ENCODE peak calls at places on chromosomes 2 and 18, in eight cellular contexts. U is CD8-positive, alpha-beta memory T cell; R is right atrium auricular region; Z is SJCRH30; F is PC-3; E is tibial artery; O is left lung; I is neuronal stem cell. X is an unnamed sample.
A peak's percentile ranks its signal among the peaks of the same experiment; 100 is the strongest.

GRCh38 chr2:64768426-64769033 is 114.8 kb upstream of the SERTAD2 start:
- DNase-seq in U (no peak), R (no peak), Z (no peak), F (peak; percentile 19), E (no peak), O (no peak), I (no peak), X (no peak)

GRCh38 chr2:52745144-52745543 is 1022.5 kb upstream of the CHAC2 start:
- DNase-seq in U (no peak), R (no peak), Z (no peak), F (no peak), E (no peak), O (no peak), I (no peak), X (no peak)

GRCh38 chr18:62744076-62744705 is 28.9 kb downstream of the PHLPP1 start:
- DNase-seq in U (no peak), R (no peak), Z (no peak), F (peak; percentile 5), E (no peak), O (no peak), I (no peak), X (no peak)

GRCh38 chr2:172072279-172072678 is 13.0 kb upstream of the DLX1 start:
- DNase-seq in U (no peak), R (no peak), Z (no peak), F (no peak), E (no peak), O (no peak), I (no peak), X (no peak)

GRCh38 chr18:77776104-77776503 is 526.5 kb downstream of the GALR1 start:
- DNase-seq in U (no peak), R (no peak), Z (no peak), F (no peak), E (no peak), O (no peak), I (no peak), X (no peak)

GRCh38 chr2:59583173-59583765 is 970.2 kb downstream of the BCL11A start:
- DNase-seq in U (no peak), R (no peak), Z (no peak), F (no peak), E (no peak), O (no peak), I (no peak), X (no peak)

GRCh38 chr2:234251326-234252271 is 201.1 kb downstream of the SPP2 start:
- DNase-seq in U (no peak), R (no peak), Z (no peak), F (peak; percentile 97), E (peak; percentile 58), O (no peak), I (no peak), X (no peak)

GRCh38 chr2:233556756-233557736 is 9.5 kb downstream of the USP40 start:
- DNase-seq in U (no peak), R (no peak), Z (no peak), F (peak; percentile 65), E (no peak), O (no peak), I (no peak), X (no peak)

GRCh38 chr2:156892449-156893335 is 364.8 kb upstream of the GALNT5 start:
- DNase-seq in U (no peak), R (no peak), Z (no peak), F (peak; percentile 83), E (no peak), O (no peak), I (peak; percentile 41), X (no peak)

GRCh38 chr2:67666386-67667053 is 269.4 kb downstream of the ETAA1 start:
- DNase-seq in U (no peak), R (no peak), Z (no peak), F (no peak), E (peak; percentile 48), O (no peak), I (no peak), X (no peak)

GRCh38 chr2:126783341-126783740 is 115.3 kb upstream of the TEX51 start:
- DNase-seq in U (no peak), R (no peak), Z (no peak), F (no peak), E (no peak), O (no peak), I (no peak), X (no peak)

GRCh38 chr2:225764346-225764745 is 364.8 kb downstream of the NYAP2 start:
- DNase-seq in U (no peak), R (no peak), Z (peak; percentile 79), F (no peak), E (no peak), O (no peak), I (no peak), X (no peak)

GRCh38 chr2:28172114-28172898 is 220.4 kb upstream of the FOSL2 start:
- DNase-seq in U (no peak), R (no peak), Z (no peak), F (no peak), E (no peak), O (no peak), I (no peak), X (no peak)

GRCh38 chr2:200089040-200089755 is 133.8 kb downstream of the MAIP1 start:
- DNase-seq in U (no peak), R (no peak), Z (no peak), F (no peak), E (no peak), O (no peak), I (no peak), X (no peak)

GRCh38 chr2:168961450-168962229 is 60.5 kb downstream of the G6PC2 start:
- DNase-seq in U (peak; percentile 12), R (no peak), Z (peak; percentile 15), F (peak; percentile 92), E (no peak), O (no peak), I (peak; percentile 70), X (no peak)

GRCh38 chr2:204170419-204170818 is 233.9 kb downstream of the ICOS start:
- DNase-seq in U (no peak), R (no peak), Z (no peak), F (no peak), E (no peak), O (no peak), I (no peak), X (no peak)

GRCh38 chr2:104468846-104469245 is 385.1 kb upstream of the POU3F3 start:
- DNase-seq in U (no peak), R (no peak), Z (no peak), F (no peak), E (no peak), O (no peak), I (no peak), X (no peak)

GRCh38 chr2:189558516-189559263 is 21.9 kb downstream of the SLC40A1 start:
- DNase-seq in U (no peak), R (no peak), Z (no peak), F (no peak), E (no peak), O (no peak), I (no peak), X (no peak)

GRCh38 chr2:73979686-73980085 is 5.0 kb upstream of the TET3 start:
- DNase-seq in U (no peak), R (no peak), Z (no peak), F (peak; percentile 86), E (no peak), O (no peak), I (no peak), X (no peak)

GRCh38 chr2:8285081-8285480 is 396.8 kb upstream of the ID2 start:
- DNase-seq in U (no peak), R (no peak), Z (no peak), F (no peak), E (no peak), O (no peak), I (no peak), X (no peak)

GRCh38 chr2:121099329-121100318 is 185.4 kb downstream of the TFCP2L1 start:
- DNase-seq in U (no peak), R (no peak), Z (no peak), F (peak; percentile 59), E (no peak), O (no peak), I (no peak), X (no peak)

GRCh38 chr2:120118018-120118417 is 105.1 kb downstream of the EPB41L5 start:
- DNase-seq in U (no peak), R (no peak), Z (no peak), F (no peak), E (no peak), O (no peak), I (no peak), X (no peak)

GRCh38 chr2:42169869-42170465 is 814 bp downstream of the EML4 start:
- DNase-seq in U (peak; percentile 2), R (no peak), Z (no peak), F (no peak), E (no peak), O (no peak), I (no peak), X (no peak)

GRCh38 chr2:37132914-37133313 is 23.9 kb downstream of the EIF2AK2 start:
- DNase-seq in U (no peak), R (no peak), Z (no peak), F (no peak), E (no peak), O (no peak), I (no peak), X (no peak)
- H3K27ac ChIP-seq in U (no peak overlapping the region), R (no peak overlapping the region), Z (no peak overlapping the region), F (no peak overlapping the region), E (no peak overlapping the region), O (no peak overlapping the region), I (no peak overlapping the region), X (no peak overlapping the region)

GRCh38 chr2:39468574-39469331 is 31.7 kb upstream of the MAP4K3 start:
- DNase-seq in U (no peak), R (no peak), Z (no peak), F (no peak), E (no peak), O (no peak), I (no peak), X (no peak)

GRCh38 chr2:39470580-39470979 is 33.5 kb upstream of the MAP4K3 start:
- DNase-seq in U (no peak), R (no peak), Z (no peak), F (no peak), E (no peak), O (no peak), I (no peak), X (no peak)

GRCh38 chr2:39466311-39466710 is 29.2 kb upstream of the MAP4K3 start:
- DNase-seq in U (no peak), R (no peak), Z (no peak), F (no peak), E (no peak), O (no peak), I (no peak), X (no peak)

GRCh38 chr2:39464867-39465266 is 27.8 kb upstream of the MAP4K3 start:
- DNase-seq in U (no peak), R (no peak), Z (no peak), F (no peak), E (no peak), O (no peak), I (no peak), X (no peak)

GRCh38 chr2:39469807-39470206 is 32.7 kb upstream of the MAP4K3 start:
- DNase-seq in U (no peak), R (no peak), Z (peak; percentile 26), F (peak; percentile 51), E (no peak), O (no peak), I (peak; percentile 9), X (no peak)
- H3K4me3 ChIP-seq in U (no peak overlapping the region), R (no peak overlapping the region), Z (no peak overlapping the region), F (no peak overlapping the region), E (no peak overlapping the region), O (no peak overlapping the region), I (no peak overlapping the region), X (no peak overlapping the region)

GRCh38 chr2:241665731-241666440 is 20.7 kb downstream of the DTYMK start:
- DNase-seq in U (no peak), R (no peak), Z (no peak), F (no peak), E (no peak), O (no peak), I (no peak), X (no peak)
- H3K27ac ChIP-seq in U (no peak overlapping the region), R (no peak overlapping the region), Z (peak overlapping the region; percentile 86), F (peak overlapping the region; percentile 69), E (no peak overlapping the region), O (no peak overlapping the region), I (no peak overlapping the region), X (no peak overlapping the region)

GRCh38 chr18:55778731-55779460 is 190.9 kb upstream of the TCF4 start:
- DNase-seq in U (no peak), R (no peak), Z (no peak), F (no peak), E (no peak), O (no peak), I (no peak), X (no peak)
- H3K4me3 ChIP-seq in U (peak overlapping the region; percentile 26), R (peak overlapping the region; percentile 71), Z (peak overlapping the region; percentile 61), F (no peak overlapping the region), E (peak overlapping the region; percentile 61), O (peak overlapping the region; percentile 34), I (peak overlapping the region; percentile 79), X (peak overlapping the region; percentile 50)